ENCODE peak calls at places on chromosomes 1 and 21, in five cellular contexts. D is islet precursor cell, X is EL, Q is keratinocyte, B is astrocyte of the spinal cord. V is an unnamed sample.

GRCh38 chr1:43704838-43705237 is 2.5 kb upstream of the ST3GAL3 start:
- DNase-seq in B (peak), Q (no peak), D (no peak), X (peak), V (no peak)

GRCh38 chr1:194873328-194873923 is 1687.0 kb upstream of the B3GALT2 start:
- DNase-seq in D (no peak), B (no peak), Q (no peak), X (peak), V (peak)

GRCh38 chr1:26858160-26858559 is 4.8 kb upstream of the SFN start:
- DNase-seq in D (no peak), Q (no peak), B (no peak), X (peak), V (no peak)

GRCh38 chr1:234979316-234980223 is 149.1 kb downstream of the TOMM20 start:
- DNase-seq in B (no peak), X (no peak), Q (no peak), D (no peak), V (no peak)

GRCh38 chr1:153354515-153355193 is 3.0 kb upstream of the S100A9 start:
- DNase-seq in X (no peak), B (no peak), D (peak), Q (no peak), V (no peak)

GRCh38 chr1:6385673-6386191 is 7.8 kb downstream of the ACOT7 start:
- DNase-seq in X (peak), Q (peak), B (peak), D (peak), V (peak)

GRCh38 chr1:71351438-71351837 is 270.6 kb upstream of the ZRANB2 start:
- DNase-seq in B (peak), D (no peak), X (peak), Q (no peak), V (peak)

GRCh38 chr1:44660176-44660575 is 14.1 kb downstream of the TMEM53 start:
- DNase-seq in D (no peak), X (no peak), Q (no peak), B (peak), V (no peak)

GRCh38 chr1:1001057-1001630 is 1.2 kb upstream of the HES4 start:
- DNase-seq in Q (no peak), D (peak), X (peak), B (no peak), V (no peak)

GRCh38 chr1:207941664-207942063 is 30.7 kb upstream of the CD34 start:
- DNase-seq in X (peak), Q (no peak), D (no peak), B (peak), V (peak)

GRCh38 chr1:98049370-98050115 is 128.7 kb upstream of the DPYD start:
- DNase-seq in Q (no peak), D (peak), B (peak), X (peak), V (peak)

GRCh38 chr1:52348704-52349301 is 17.2 kb downstream of the CC2D1B start:
- DNase-seq in D (peak), Q (no peak), B (peak), X (peak), V (peak)

GRCh38 chr1:44819257-44819593 is 10.9 kb downstream of the BTBD19 start:
- DNase-seq in Q (no peak), B (no peak), D (no peak), X (no peak), V (no peak)

GRCh38 chr1:2585318-2586092 is 1.1 kb upstream of the PRXL2B start:
- DNase-seq in X (peak), D (no peak), B (peak), Q (no peak), V (peak)

GRCh38 chr1:54996359-54996868 is 2.3 kb upstream of the BSND start:
- DNase-seq in Q (peak), D (peak), X (peak), B (peak), V (peak)

GRCh38 chr21:42390193-42390592 is 5.7 kb downstream of the TMPRSS3 start:
- DNase-seq in Q (no peak), D (no peak), B (no peak), X (no peak), V (no peak)

GRCh38 chr1:40622936-40623629 is 42.4 kb downstream of the RIMS3 start:
- DNase-seq in X (no peak), D (no peak), Q (no peak), B (no peak), V (no peak)

GRCh38 chr1:26942656-26943055 is 17.6 kb downstream of the KDF1 start:
- DNase-seq in Q (no peak), B (no peak), X (no peak), D (no peak), V (no peak)

GRCh38 chr1:182348916-182349747 is 42.5 kb downstream of the GLUL start:
- DNase-seq in X (no peak), D (peak), B (no peak), Q (no peak), V (no peak)

GRCh38 chr1:61318319-61319125 is 236.2 kb downstream of the NFIA start:
- DNase-seq in Q (no peak), B (peak), D (peak), X (peak), V (peak)

GRCh38 chr1:2345297-2346075 is 45.9 kb downstream of the MORN1 start:
- DNase-seq in B (no peak), D (no peak), X (no peak), Q (no peak), V (no peak)

GRCh38 chr1:51612349-51612982 is 4.4 kb upstream of the OSBPL9 start:
- DNase-seq in X (peak), Q (no peak), D (no peak), B (no peak), V (peak)

GRCh38 chr1:160774886-160775719 is 20.9 kb upstream of the LY9 start:
- DNase-seq in X (no peak), B (no peak), D (peak), Q (no peak), V (no peak)

GRCh38 chr1:228488818-228489674 is 1.9 kb downstream of the RNF187 start:
- DNase-seq in D (no peak), Q (no peak), X (no peak), B (no peak), V (no peak)

GRCh38 chr1:70327306-70328076 is 27.0 kb downstream of the ANKRD13C start:
- DNase-seq in X (peak), D (no peak), B (peak), Q (no peak), V (peak)

GRCh38 chr1:223716302-223716862 is 4.0 kb downstream of the CAPN2 start:
- DNase-seq in B (no peak), Q (no peak), X (peak), D (no peak), V (peak)

V was measured in iris pigment epithelial cell.